ENCODE peak calls at places on chromosomes 12 and 14, in four cellular contexts. H is GM12892, V is NAMALWA, E is RWPE1. I is an unnamed sample.

GRCh38 chr12:88493651-88494050 is 86.6 kb downstream of the KITLG start:
- DNase-seq in H (no peak), E (peak; percentile 30), V (no peak), I (no peak)

GRCh38 chr14:105060751-105061427 is 4.3 kb downstream of the GPR132 start:
- DNase-seq in V (peak; percentile 77), E (no peak), H (no peak), I (no peak)

GRCh38 chr14:80426686-80427085 is 215.4 kb upstream of the DIO2 start:
- DNase-seq in V (no peak), E (no peak), H (no peak), I (no peak)

GRCh38 chr14:105055334-105055733 is 9.9 kb downstream of the GPR132 start:
- DNase-seq in V (no peak), E (no peak), H (no peak), I (no peak)

GRCh38 chr12:2974560-2974971 is 15.4 kb downstream of the TEAD4 start:
- DNase-seq in E (peak; percentile 26), H (no peak), V (no peak), I (peak; percentile 32)

GRCh38 chr14:101525646-101526527 is 35.4 kb upstream of the DIO3 start:
- DNase-seq in H (no peak), V (no peak), E (no peak), I (no peak)

GRCh38 chr12:75933136-75933535 is 98.4 kb downstream of the PHLDA1 start:
- DNase-seq in H (no peak), E (peak; percentile 55), V (no peak), I (no peak)

GRCh38 chr14:93112891-93113677 is 2.6 kb downstream of the ITPK1 start:
- DNase-seq in E (no peak), H (peak; percentile 60), V (peak; percentile 87), I (peak; percentile 92)

GRCh38 chr12:58419905-58420304 is 478.5 kb downstream of the ATP23 start:
- DNase-seq in V (no peak), E (no peak), H (no peak), I (no peak)

GRCh38 chr12:52909796-52910195 is 4.9 kb upstream of the KRT8 start:
- DNase-seq in H (no peak), V (no peak), E (no peak), I (no peak)

GRCh38 chr14:88481089-88481488 is 73.7 kb downstream of the PTPN21 start:
- DNase-seq in E (no peak), V (no peak), H (no peak), I (no peak)

GRCh38 chr12:128660532-128661215 is 163.1 kb downstream of the SLC15A4 start:
- DNase-seq in V (no peak), H (no peak), E (no peak), I (no peak)

GRCh38 chr14:77654001-77654431 is 37.6 kb upstream of the SPTLC2 start:
- DNase-seq in V (no peak), E (no peak), H (no peak), I (no peak)

GRCh38 chr12:66637693-66638301 is 41.1 kb downstream of the GRIP1 start:
- DNase-seq in E (no peak), H (no peak), V (no peak), I (no peak)

GRCh38 chr14:81221579-81222102 is 882 bp upstream of the GTF2A1 start:
- DNase-seq in E (no peak), V (no peak), H (no peak), I (no peak)

GRCh38 chr12:102322254-102322653 is 124.6 kb upstream of the PMCH start:
- DNase-seq in H (no peak), E (no peak), V (no peak), I (no peak)

GRCh38 chr12:24839268-24839791 is 109.6 kb downstream of the BCAT1 start:
- DNase-seq in E (no peak), H (peak; percentile 5), V (no peak), I (no peak)

GRCh38 chr12:21324551-21324950 is 10.2 kb downstream of the SLCO1A2 start:
- DNase-seq in E (no peak), V (no peak), H (no peak), I (no peak)

GRCh38 chr14:20515846-20516245 is 10.5 kb downstream of the RNASE10 start:
- DNase-seq in E (no peak), H (no peak), V (no peak), I (no peak)

GRCh38 chr12:9636807-9637206 is 29.1 kb upstream of the KLRB1 start:
- DNase-seq in E (no peak), V (no peak), H (no peak), I (no peak)

GRCh38 chr12:65956056-65956738 is 131.9 kb downstream of the HMGA2 start:
- DNase-seq in V (no peak), H (no peak), E (no peak), I (no peak)

GRCh38 chr12:28140404-28140803 is 49.9 kb upstream of the CCDC91 start:
- DNase-seq in H (no peak), V (no peak), E (no peak), I (no peak)

GRCh38 chr12:31897791-31898503 is 61.3 kb upstream of the RESF1 start:
- DNase-seq in E (no peak), V (peak; percentile 65), H (no peak), I (peak; percentile 48)

GRCh38 chr12:88325828-88326214 is 183.7 kb downstream of the TMTC3 start:
- DNase-seq in H (no peak), E (no peak), V (no peak), I (no peak)

GRCh38 chr12:56078931-56079728 is 835 bp upstream of the ERBB3 start:
- DNase-seq in H (peak; percentile 81), E (peak; percentile 81), V (peak; percentile 53), I (peak; percentile 96)

GRCh38 chr12:30416631-30417030 is 279.0 kb downstream of the IPO8 start:
- DNase-seq in H (no peak), V (no peak), E (peak; percentile 32), I (no peak)

GRCh38 chr12:2092354-2092753 is 39.6 kb downstream of the CACNA1C start:
- DNase-seq in E (no peak), H (no peak), V (no peak), I (no peak)

GRCh38 chr12:119668315-119668651 is 350 bp downstream of the PRKAB1 start:
- DNase-seq in E (peak; percentile 37), V (peak; percentile 42), H (no peak), I (no peak)

GRCh38 chr14:102164241-102164641 is 24.5 kb downstream of the WDR20 start:
- DNase-seq in H (no peak), V (no peak), E (no peak), I (peak; percentile 16)

GRCh38 chr12:124411291-124411878 is 116.5 kb downstream of the RFLNA start:
- DNase-seq in E (peak; percentile 95), V (no peak), H (no peak), I (no peak)

GRCh38 chr12:132153501-132154340 is 9.5 kb downstream of the NOC4L start:
- DNase-seq in H (peak; percentile 91), V (peak; percentile 82), E (peak; percentile 69), I (peak; percentile 84)

GRCh38 chr12:1307796-1308195 is 286.6 kb downstream of the FBXL14 start:
- DNase-seq in H (no peak), E (no peak), V (no peak), I (no peak)